ENCODE peak calls at places on chromosomes 16 and 17, in eight cellular contexts. E, B, Z, D, F, U, Q and P are unnamed samples. For H3K36me3, the result is how much of the 10 kb centered on the place peaks cover.

GRCh38 chr16:86414991-86415740 is 95.2 kb upstream of the FOXF1 start:
- DNase-seq in F (no peak), E (no peak), Z (no peak), D (no peak), U (no peak), Q (no peak), B (no peak), P (no peak)

GRCh38 chr17:27351741-27352140 is 57.8 kb downstream of the WSB1 start:
- DNase-seq in Q (no peak), E (no peak), Z (no peak), F (no peak), B (no peak), U (peak), D (peak), P (no peak)

GRCh38 chr16:50384500-50385122 is 15.8 kb upstream of the BRD7 start:
- DNase-seq in D (no peak), E (no peak), F (no peak), Q (no peak), U (no peak), B (no peak), Z (no peak), P (no peak)

GRCh38 chr17:58242171-58242784 is 3.9 kb downstream of the LPO start:
- DNase-seq in Q (peak), Z (no peak), E (no peak), F (no peak), B (no peak), U (no peak), D (no peak), P (no peak)

GRCh38 chr17:65294184-65294719 is 157.1 kb downstream of the RGS9 start:
- DNase-seq in B (peak), D (peak), Q (peak), E (peak), Z (peak), F (peak), U (peak), P (peak)

GRCh38 chr16:56438042-56438441 is 12.7 kb upstream of the AMFR start:
- DNase-seq in Q (no peak), Z (no peak), F (no peak), D (no peak), U (no peak), B (no peak), E (no peak), P (no peak)

GRCh38 chr16:75022567-75022966 is 23.7 kb downstream of the ZNRF1 start:
- DNase-seq in Q (no peak), D (no peak), Z (no peak), B (no peak), E (no peak), U (no peak), F (no peak), P (no peak)

GRCh38 chr17:13561606-13562270 is 40.0 kb downstream of the HS3ST3A1 start:
- DNase-seq in Q (no peak), B (no peak), Z (no peak), D (peak), E (no peak), F (no peak), U (no peak), P (no peak)

GRCh38 chr16:67535201-67535600 is 6.6 kb downstream of the RIPOR1 start:
- DNase-seq in E (peak), Q (no peak), U (no peak), F (no peak), Z (no peak), B (no peak), D (no peak), P (no peak)

GRCh38 chr17:864315-864714 is 82.2 kb downstream of the MRM3 start:
- DNase-seq in E (no peak), F (no peak), Q (no peak), Z (no peak), B (no peak), D (no peak), U (no peak), P (no peak)

GRCh38 chr17:3926860-3927627 is 10.8 kb upstream of the P2RX1 start:
- DNase-seq in U (no peak), D (no peak), B (no peak), F (no peak), Z (no peak), Q (no peak), E (no peak), P (no peak)

GRCh38 chr16:84840687-84841627 is 21.2 kb downstream of the CRISPLD2 start:
- DNase-seq in Z (no peak), F (no peak), U (no peak), E (no peak), Q (no peak), D (no peak), B (no peak), P (no peak)

GRCh38 chr16:50490828-50491227 is 57.4 kb upstream of the NKD1 start:
- DNase-seq in Z (no peak), E (no peak), D (no peak), Q (peak), F (no peak), B (no peak), U (no peak), P (no peak)

GRCh38 chr16:79278506-79278905 is 322.0 kb downstream of the MAF start:
- DNase-seq in D (no peak), F (no peak), E (no peak), Q (no peak), Z (no peak), U (no peak), B (no peak), P (no peak)

GRCh38 chr16:75921281-75921680 is 195.0 kb upstream of the CPHXL start:
- DNase-seq in Q (no peak), U (no peak), Z (peak), D (no peak), F (no peak), E (peak), B (no peak), P (no peak)

GRCh38 chr16:87968541-87968940 is 17.3 kb downstream of the BANP start:
- DNase-seq in D (peak), U (peak), Q (no peak), B (no peak), F (no peak), Z (no peak), E (no peak), P (no peak)

GRCh38 chr16:21156767-21157467 is 1.6 kb upstream of the LDAF1 start:
- DNase-seq in U (peak), Q (peak), F (peak), E (peak), B (no peak), Z (peak), D (peak), P (no peak)

GRCh38 chr16:82900611-82901010 is 273.8 kb downstream of the CDH13 start:
- DNase-seq in D (no peak), F (no peak), U (no peak), B (no peak), Z (no peak), Q (no peak), E (no peak), P (no peak)

GRCh38 chr16:24996731-24997130 is 18.4 kb downstream of the ARHGAP17 start:
- DNase-seq in Q (no peak), F (no peak), Z (no peak), B (no peak), D (no peak), E (no peak), U (no peak), P (no peak)

GRCh38 chr16:22075043-22075757 is 17.1 kb upstream of the VWA3A start:
- DNase-seq in D (no peak), Q (no peak), U (peak), E (no peak), F (no peak), Z (no peak), B (no peak), P (no peak)

GRCh38 chr16:24745791-24746190 is 16.3 kb downstream of the TNRC6A start:
- DNase-seq in U (no peak), F (no peak), B (no peak), D (no peak), E (no peak), Z (no peak), Q (no peak), P (no peak)

DNA sequence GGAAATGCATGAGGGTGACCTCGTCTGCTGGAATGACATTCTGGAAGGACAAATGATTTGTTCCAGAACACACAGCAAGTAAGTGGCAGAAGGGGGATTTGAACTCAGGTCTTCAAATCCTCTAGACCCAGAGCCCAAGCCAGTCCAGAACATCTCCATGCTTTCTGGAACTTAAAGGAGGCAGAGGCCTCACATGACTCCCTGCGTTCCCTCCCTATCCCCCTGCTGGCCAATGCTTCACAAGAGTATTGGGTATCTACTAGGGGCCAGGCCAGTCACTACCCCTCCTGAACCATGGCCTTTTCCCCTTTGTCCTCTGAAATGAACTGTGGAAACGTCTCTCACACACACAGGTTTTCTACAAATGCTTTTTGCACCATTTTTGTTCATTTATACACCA is 7.6 kb upstream of the BEAN1 start:
- DNase-seq in U (no peak), F (no peak), B (no peak), D (no peak), E (no peak), Z (no peak), Q (peak), P (no peak)
- TF ChIP-seq CTCF in U (no peak), F (no peak), B (no peak), D (peak), E (no peak), Z (peak), Q (peak), P (no peak)

DNA sequence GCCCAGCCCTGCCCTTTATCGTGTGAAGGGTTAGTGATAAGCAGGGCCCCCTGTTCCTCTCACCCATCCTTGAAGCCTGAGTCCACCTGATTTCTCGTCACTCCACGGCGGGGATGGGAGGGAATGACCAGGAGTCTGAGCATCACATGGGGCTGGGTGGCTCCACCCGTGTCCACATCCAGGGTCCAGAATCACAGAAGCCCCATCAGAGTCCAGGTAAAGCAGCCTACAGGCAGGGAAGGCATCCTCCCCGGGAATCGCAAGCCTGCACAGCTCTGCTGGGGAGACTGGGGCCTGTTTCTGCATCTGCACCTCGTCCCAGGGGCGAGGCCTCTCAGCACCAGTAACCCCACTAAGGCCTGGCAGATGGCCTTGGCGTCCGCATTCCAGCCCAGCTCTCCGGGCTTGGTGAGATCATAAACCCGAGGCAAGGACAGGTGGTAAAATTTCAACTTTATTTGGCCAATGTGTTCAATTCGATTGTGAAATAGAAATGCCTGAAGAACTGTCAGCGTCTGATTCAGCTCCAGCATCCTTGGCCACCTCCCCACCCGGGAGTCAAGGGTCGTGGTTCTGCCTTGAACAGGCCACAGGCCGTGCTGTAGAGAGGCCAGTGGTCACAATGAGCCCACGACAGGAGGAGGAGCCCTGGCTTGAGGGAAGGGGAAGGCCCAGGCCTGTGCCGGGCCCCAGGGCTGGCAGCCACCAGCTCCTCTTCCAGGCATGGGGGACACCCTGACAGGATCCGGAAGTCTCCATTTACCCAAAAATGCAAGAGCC is 8.1 kb upstream of the PPP1R27 start:
- DNase-seq in D (peak), E (peak), Q (no peak), B (no peak), F (no peak), Z (no peak), U (no peak), P (no peak)
- H3K27ac ChIP-seq in D (no peak), E (peak), Q (no peak), B (no peak), F (no peak), Z (peak), U (no peak), P (no peak)

GRCh38 chr16:69378036-69378435 is 7.8 kb downstream of the TERF2 start:
- DNase-seq in B (no peak), Q (no peak), D (no peak), U (no peak), E (no peak), F (no peak), Z (no peak), P (no peak)
- H3K36me3 ChIP-seq in B (under half), Q (half or more), D (half or more), U (under half), E (under half), F (half or more), Z (half or more), P (under half)

GRCh38 chr17:77475012-77475976 is 334.5 kb downstream of the SEC14L1 start:
- DNase-seq in Z (no peak), D (peak), B (no peak), E (peak), F (no peak), Q (no peak), U (peak), P (no peak)
- TF ChIP-seq CTCF in Z (no peak), D (no peak), B (no peak), E (no peak), F (no peak), Q (no peak), U (no peak), P (no peak)

GRCh38 chr16:30351586-30352419 is 3.3 kb downstream of the CD2BP2 start:
- DNase-seq in E (peak), D (peak), F (peak), U (peak), B (peak), Z (no peak), Q (no peak), P (peak)

GRCh38 chr16:30351001-30351441 is 4.1 kb downstream of the CD2BP2 start:
- DNase-seq in B (no peak), D (no peak), Z (no peak), Q (no peak), U (no peak), E (no peak), F (no peak), P (no peak)

GRCh38 chr16:30348929-30349328 is 6.2 kb downstream of the CD2BP2 start:
- DNase-seq in U (no peak), Q (no peak), D (no peak), E (no peak), Z (no peak), F (no peak), B (no peak), P (no peak)

GRCh38 chr16:30349695-30350094 is 5.4 kb downstream of the CD2BP2 start:
- DNase-seq in U (no peak), D (no peak), E (no peak), Z (no peak), Q (no peak), B (no peak), F (no peak), P (no peak)

GRCh38 chr16:30350134-30350871 is 4.8 kb downstream of the CD2BP2 start:
- DNase-seq in Z (no peak), F (no peak), U (no peak), E (no peak), Q (no peak), B (no peak), D (no peak), P (no peak)
- H3K27ac ChIP-seq in Z (no peak), F (no peak), U (no peak), E (no peak), Q (no peak), B (no peak), D (no peak), P (no peak)